ENCODE peak calls at places on chromosomes 3 and 15, in four cellular contexts. D is lower lobe of right lung; V is fibroblast of gingiva; M is stimulated activated CD4-positive, alpha-beta T cell treated with anti-CD3 and anti-CD28 coated beads, Interleukin-4, amount 100 ng/mL, for 24 hours. Z is an unnamed sample.

GRCh38 chr15:92000709-92001108 is 147.2 kb downstream of the SLCO3A1 start:
- DNase-seq in D (no peak), V (no peak), M (no peak), Z (no peak)

GRCh38 chr3:113210608-113211369 is 568 bp upstream of the BOC start:
- DNase-seq in D (no peak), V (peak; percentile 2), M (no peak), Z (peak; percentile 80)

GRCh38 chr3:33737146-33737545 is 19.1 kb upstream of the CLASP2 start:
- DNase-seq in D (no peak), V (no peak), M (no peak), Z (no peak)

GRCh38 chr3:193641376-193641775 is 48.4 kb downstream of the OPA1 start:
- DNase-seq in D (no peak), V (no peak), M (no peak), Z (no peak)

GRCh38 chr15:92425578-92426225 is 32.0 kb downstream of the ST8SIA2 start:
- DNase-seq in D (no peak), V (no peak), M (no peak), Z (no peak)

GRCh38 chr3:117019082-117019713 is 309.6 kb downstream of the TUSC7 start:
- DNase-seq in D (no peak), V (peak; percentile 56), M (no peak), Z (peak; percentile 75)

GRCh38 chr3:15899438-15899837 is 101.7 kb upstream of the ANKRD28 start:
- DNase-seq in D (no peak), V (peak; percentile 64), M (no peak), Z (no peak)

GRCh38 chr3:17639765-17640164 is 102.7 kb downstream of the TBC1D5 start:
- DNase-seq in D (no peak), V (peak; percentile 87), M (no peak), Z (no peak)

GRCh38 chr3:82157952-82158351 is 396.5 kb upstream of the GBE1 start:
- DNase-seq in D (no peak), V (peak; percentile 17), M (no peak), Z (no peak)